ENCODE peak calls at places on chromosomes 3 and 15, in five cellular contexts. A, Y, N, P and U are unnamed samples.

GRCh38 chr3:139187154-139187553 is 142.5 kb upstream of the PRR23C start:
- DNase-seq in A (no peak), Y (no peak), N (no peak), P (no peak), U (no peak)

GRCh38 chr15:100737214-100737613 is 134.8 kb downstream of the ASB7 start:
- DNase-seq in A (no peak), Y (no peak), N (no peak), P (no peak), U (no peak)

GRCh38 chr15:75801859-75802593 is 41.2 kb upstream of the UBE2Q2 start:
- DNase-seq in A (peak), Y (peak), N (peak), P (no peak), U (peak)

GRCh38 chr3:29275309-29275708 is 5.6 kb upstream of the RBMS3 start:
- DNase-seq in A (no peak), Y (no peak), N (no peak), P (no peak), U (no peak)

GRCh38 chr15:83444936-83445335 is 2.2 kb upstream of the SH3GL3 start:
- DNase-seq in A (no peak), Y (no peak), N (no peak), P (no peak), U (no peak)

GRCh38 chr15:67146214-67146613 is 80.8 kb downstream of the SMAD3 start:
- DNase-seq in A (no peak), Y (no peak), N (peak), P (no peak), U (no peak)

GRCh38 chr3:136772709-136773108 is 20.5 kb upstream of the STAG1 start:
- DNase-seq in A (no peak), Y (no peak), N (no peak), P (no peak), U (no peak)

GRCh38 chr3:37099469-37099868 is 74.9 kb downstream of the LRRFIP2 start:
- DNase-seq in A (no peak), Y (no peak), N (no peak), P (no peak), U (no peak)

GRCh38 chr15:63250312-63250965 is 27.0 kb upstream of the APH1B start:
- DNase-seq in A (no peak), Y (no peak), N (no peak), P (no peak), U (no peak)

GRCh38 chr3:98875535-98875934 is 26.0 kb downstream of the DCBLD2 start:
- DNase-seq in A (no peak), Y (no peak), N (peak), P (no peak), U (no peak)

GRCh38 chr15:74441248-74441939 is 7.6 kb upstream of the SEMA7A start:
- DNase-seq in A (no peak), Y (no peak), N (peak), P (no peak), U (no peak)

GRCh38 chr3:42732196-42732828 is 29.7 kb upstream of the HHATL start:
- DNase-seq in A (no peak), Y (no peak), N (peak), P (no peak), U (no peak)

GRCh38 chr3:13346481-13347389 is 73.4 kb downstream of the NUP210 start:
- DNase-seq in A (peak), Y (no peak), N (no peak), P (no peak), U (no peak)

GRCh38 chr3:135895734-135896121 is 69.8 kb upstream of the PPP2R3A start:
- DNase-seq in A (no peak), Y (no peak), N (no peak), P (no peak), U (no peak)

GRCh38 chr3:112774293-112774926 is 72.3 kb downstream of the CD200R1L start:
- DNase-seq in A (no peak), Y (no peak), N (no peak), P (no peak), U (no peak)

GRCh38 chr3:8301977-8302589 is 199.5 kb upstream of the LMCD1 start:
- DNase-seq in A (peak), Y (no peak), N (peak), P (no peak), U (peak)

GRCh38 chr3:127408022-127408683 is 120.3 kb upstream of the PRR20G start:
- DNase-seq in A (no peak), Y (no peak), N (no peak), P (no peak), U (no peak)

GRCh38 chr3:99843590-99844260 is 26.1 kb downstream of the CMSS1 start:
- DNase-seq in A (no peak), Y (no peak), N (no peak), P (no peak), U (no peak)

GRCh38 chr15:68295430-68295829 is 17.9 kb downstream of the FEM1B start:
- DNase-seq in A (no peak), Y (no peak), N (no peak), P (no peak), U (no peak)

GRCh38 chr3:23644741-23645140 is 161.0 kb upstream of the UBE2E1 start:
- DNase-seq in A (peak), Y (peak), N (no peak), P (no peak), U (no peak)

GRCh38 chr3:147360936-147361670 is 45.2 kb downstream of the ZIC4 start:
- DNase-seq in A (no peak), Y (no peak), N (no peak), P (no peak), U (peak)

GRCh38 chr3:196501316-196502064 is 2.1 kb downstream of the RNF168 start:
- DNase-seq in A (no peak), Y (no peak), N (no peak), P (no peak), U (no peak)

GRCh38 chr15:72184165-72184811 is 13.3 kb downstream of the GRAMD2A start:
- DNase-seq in A (no peak), Y (no peak), N (peak), P (no peak), U (no peak)

GRCh38 chr3:185225523-185225922 is 28.3 kb downstream of the EHHADH start:
- DNase-seq in A (no peak), Y (no peak), N (no peak), P (no peak), U (no peak)

GRCh38 chr3:149575213-149575961 is 82.4 kb downstream of the WWTR1 start:
- DNase-seq in A (no peak), Y (no peak), N (peak), P (no peak), U (no peak)

GRCh38 chr3:69855436-69856162 is 116.3 kb downstream of the MITF start:
- DNase-seq in A (no peak), Y (no peak), N (no peak), P (no peak), U (peak)

GRCh38 chr3:43872301-43872700 is 181.6 kb downstream of the ABHD5 start:
- DNase-seq in A (no peak), Y (no peak), N (no peak), P (no peak), U (no peak)

GRCh38 chr15:34239151-34239761 is 14.4 kb downstream of the EMC4 start:
- DNase-seq in A (no peak), Y (no peak), N (peak), P (no peak), U (no peak)

GRCh38 chr3:60998855-60999254 is 252.4 kb downstream of the FHIT start:
- DNase-seq in A (no peak), Y (no peak), N (no peak), P (no peak), U (no peak)

GRCh38 chr3:155078959-155079794 is 942 bp upstream of the MME start:
- DNase-seq in A (no peak), Y (no peak), N (no peak), P (no peak), U (peak)
- TF ChIP-seq SUZ12 in A (no peak), Y (no peak), N (no peak), P (no peak), U (no peak)

DNA sequence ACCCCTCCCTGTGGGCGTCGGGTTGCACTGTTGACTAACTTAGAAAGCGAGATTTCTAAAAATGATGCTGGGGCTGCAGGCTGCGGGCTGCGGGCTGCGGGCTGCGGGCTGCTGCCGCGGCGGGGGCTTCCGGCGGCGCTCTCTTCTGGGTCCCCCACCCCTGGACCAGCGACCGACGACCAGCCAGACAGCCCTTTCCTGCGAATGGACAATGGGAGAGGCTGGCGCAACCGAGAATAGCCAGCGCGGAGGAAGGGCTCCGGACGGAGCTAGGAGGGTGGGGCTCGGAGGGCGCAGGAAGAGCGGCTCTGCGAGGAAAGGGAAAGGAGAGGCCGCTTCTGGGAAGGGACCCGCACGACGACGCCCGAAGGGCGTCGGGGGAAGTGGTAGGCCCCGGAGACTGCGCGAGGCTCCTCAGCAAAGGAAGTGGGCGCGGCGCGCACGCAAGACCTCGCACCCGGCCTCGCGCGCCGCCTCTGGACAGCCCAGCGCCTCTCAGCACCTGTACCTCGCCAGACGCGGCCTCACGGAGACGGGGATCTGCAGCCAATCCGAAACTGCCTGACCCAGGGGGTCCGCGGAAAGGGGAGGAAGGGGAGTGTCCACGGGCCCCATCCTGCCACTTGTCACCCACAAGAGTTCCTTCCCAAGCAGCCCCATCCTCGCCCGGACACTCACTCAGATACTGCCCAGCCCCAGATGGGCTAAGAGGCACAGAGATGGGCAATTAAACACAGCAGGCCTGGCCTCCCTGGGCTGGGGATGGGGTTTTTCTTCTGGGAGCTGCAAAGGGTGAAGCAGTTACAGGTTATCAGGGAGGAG is 70.7 kb downstream of the SLC12A8 start:
- DNase-seq in A (no peak), Y (no peak), N (no peak), P (no peak), U (no peak)
- TF ChIP-seq SUZ12 in A (no peak), Y (peak), N (no peak), P (no peak), U (no peak)

GRCh38 chr3:21624514-21624913 is 126.5 kb downstream of the ZNF385D start:
- DNase-seq in A (no peak), Y (no peak), N (no peak), P (no peak), U (no peak)

GRCh38 chr3:21621396-21621695 is 129.7 kb downstream of the ZNF385D start:
- DNase-seq in A (no peak), Y (no peak), N (peak), P (no peak), U (no peak)

GRCh38 chr3:21613372-21614070 is 137.5 kb downstream of the ZNF385D start:
- DNase-seq in A (no peak), Y (no peak), N (no peak), P (no peak), U (no peak)

GRCh38 chr3:21620511-21621395 is 130.3 kb downstream of the ZNF385D start:
- DNase-seq in A (no peak), Y (no peak), N (no peak), P (no peak), U (no peak)

GRCh38 chr3:21618695-21619094 is 132.3 kb downstream of the ZNF385D start:
- DNase-seq in A (no peak), Y (no peak), N (no peak), P (no peak), U (no peak)
- TF ChIP-seq SUZ12 in A (no peak), Y (no peak), N (no peak), P (no peak), U (no peak)

DNA sequence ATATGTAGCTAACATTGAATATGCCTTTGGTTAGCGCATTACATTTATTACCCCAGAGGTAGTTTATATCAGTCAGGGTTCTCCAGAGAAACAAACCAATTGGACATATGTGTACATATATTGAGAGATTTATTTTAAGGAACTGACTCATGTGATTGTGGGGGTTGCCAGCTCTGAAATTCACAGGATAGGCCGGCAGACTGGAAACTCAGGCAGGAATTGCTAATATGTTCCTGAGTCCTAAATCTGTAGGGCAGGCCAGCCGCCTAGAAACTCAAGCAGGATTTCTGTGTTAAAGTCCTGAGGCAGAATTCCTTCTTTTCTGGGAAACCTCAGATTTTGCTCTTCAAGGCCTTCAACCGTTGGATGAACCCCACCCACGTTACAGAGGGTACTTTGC is 189.7 kb downstream of the CDIN1 start:
- DNase-seq in A (no peak), Y (no peak), N (no peak), P (no peak), U (no peak)
- TF ChIP-seq SUZ12 in A (no peak), Y (no peak), N (no peak), P (no peak), U (no peak)

GRCh38 chr3:122246214-122246613 is 62.7 kb downstream of the CASR start:
- DNase-seq in A (no peak), Y (no peak), N (no peak), P (no peak), U (no peak)
- TF ChIP-seq SUZ12 in A (no peak), Y (no peak), N (no peak), P (no peak), U (no peak)

DNA sequence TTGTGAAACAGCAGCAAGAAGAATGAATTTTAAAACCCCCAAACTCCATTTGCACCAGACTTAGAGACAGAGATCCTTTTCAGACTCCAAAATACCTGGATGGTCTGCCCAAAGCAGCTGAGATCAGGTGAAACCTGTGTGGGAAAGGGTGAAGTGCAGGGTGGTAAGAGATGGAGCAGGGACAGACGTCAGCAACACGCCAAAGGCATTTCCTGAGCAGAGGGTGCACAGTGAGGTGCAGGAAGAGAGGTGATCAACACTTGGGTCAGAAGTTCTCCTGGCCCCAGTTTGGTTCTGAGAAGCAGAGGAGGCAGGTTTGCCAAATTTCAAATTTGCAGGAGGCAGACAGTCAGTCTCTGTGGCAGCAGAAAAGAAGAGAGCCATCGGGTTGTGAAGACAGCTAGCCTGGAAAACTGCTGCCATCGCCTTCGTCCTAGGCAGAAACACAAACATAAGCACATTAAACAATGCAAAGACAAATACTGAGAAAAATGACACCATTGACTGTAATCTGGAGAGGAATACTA is 9.8 kb downstream of the CCR4 start:
- DNase-seq in A (no peak), Y (no peak), N (no peak), P (no peak), U (no peak)
- TF ChIP-seq SUZ12 in A (no peak), Y (no peak), N (no peak), P (no peak), U (no peak)

GRCh38 chr3:6229778-6230410 is 631.0 kb upstream of the GRM7 start:
- DNase-seq in A (no peak), Y (no peak), N (no peak), P (peak), U (no peak)
- TF ChIP-seq SUZ12 in A (no peak), Y (no peak), N (no peak), P (no peak), U (no peak)